ENCODE peak calls at places on chromosomes 4 and X, in ten cellular contexts. J is IMR-90; T is cardiac muscle cell; Z is fibroblast of lung; O is lower lobe of right lung; Q is CD8-positive, alpha-beta memory T cell; B is mammary epithelial cell; F is Caco-2; Y is K562; S is sigmoid colon. K is an unnamed sample.

GRCh38 chr4:65825121-65825520 is 154.8 kb upstream of the EPHA5 start:
- DNase-seq in O (no peak), B (peak; percentile 59), Y (no peak), S (no peak), T (no peak), F (no peak), Q (no peak), Z (no peak), J (peak; percentile 0), K (no peak)

GRCh38 chr4:142840516-142841123 is 5.5 kb downstream of the INPP4B start:
- DNase-seq in J (peak; percentile 68), Y (no peak), T (peak; percentile 52), B (no peak), O (no peak), Z (peak; percentile 79), F (no peak), S (no peak), Q (no peak), K (no peak)

GRCh38 chrX:14003028-14003427 is 26.7 kb downstream of the GEMIN8 start:
- DNase-seq in Q (no peak), Z (no peak), Y (no peak), B (no peak), O (no peak), J (no peak), S (no peak), T (no peak), F (no peak), K (no peak)

GRCh38 chr4:7584760-7585159 is 150.0 kb upstream of the PSAPL1 start:
- DNase-seq in T (no peak), J (no peak), F (no peak), O (no peak), S (no peak), Z (no peak), Y (no peak), B (no peak), Q (no peak), K (no peak)

GRCh38 chr4:131459430-131460101 is 1689.5 kb upstream of the PCDH10 start:
- DNase-seq in F (no peak), J (no peak), S (no peak), Y (no peak), Z (no peak), O (no peak), B (no peak), T (no peak), Q (no peak), K (no peak)

GRCh38 chr4:99201687-99202086 is 17.4 kb downstream of the ADH6 start:
- DNase-seq in F (no peak), T (no peak), J (peak; percentile 55), Q (no peak), B (no peak), S (no peak), O (no peak), Z (peak; percentile 87), Y (no peak), K (no peak)

GRCh38 chrX:14508025-14508690 is 21.2 kb upstream of the GLRA2 start:
- DNase-seq in Z (no peak), Y (no peak), F (no peak), O (no peak), B (peak; percentile 39), T (no peak), S (no peak), J (no peak), Q (no peak), K (no peak)

GRCh38 chrX:152847281-152847680 is 16.4 kb downstream of the NSDHL start:
- DNase-seq in Z (no peak), F (no peak), B (no peak), S (no peak), J (no peak), O (no peak), Q (no peak), T (no peak), Y (no peak), K (no peak)

GRCh38 chr4:9916937-9917336 is 104.4 kb downstream of the SLC2A9 start:
- DNase-seq in Y (no peak), J (no peak), F (no peak), Q (no peak), B (no peak), O (no peak), T (no peak), S (no peak), Z (no peak), K (no peak)

GRCh38 chr4:186854256-186854655 is 130.6 kb upstream of the FAT1 start:
- DNase-seq in Q (no peak), S (no peak), B (no peak), O (no peak), J (peak; percentile 62), F (no peak), T (no peak), Y (no peak), Z (no peak), K (no peak)

GRCh38 chrX:52574416-52575275 is 57.8 kb upstream of the XAGE1B start:
- DNase-seq in F (peak; percentile 33), J (peak; percentile 61), S (no peak), T (peak; percentile 62), Z (peak; percentile 61), O (no peak), Q (peak; percentile 1), B (peak; percentile 46), Y (peak; percentile 38), K (no peak)

GRCh38 chr4:88219099-88219498 is 60.7 kb upstream of the ABCG2 start:
- DNase-seq in Y (peak; percentile 30), O (no peak), F (no peak), B (peak; percentile 34), S (no peak), Z (peak; percentile 76), T (peak; percentile 68), J (peak; percentile 56), Q (no peak), K (no peak)

GRCh38 chr4:150385606-150386005 is 196.3 kb upstream of the MAB21L2 start:
- DNase-seq in Z (peak; percentile 96), S (no peak), J (peak; percentile 92), B (peak; percentile 60), Q (no peak), O (no peak), T (peak; percentile 73), Y (no peak), F (no peak), K (peak; percentile 79)

GRCh38 chr4:89298160-89298559 is 9.4 kb downstream of the GPRIN3 start:
- DNase-seq in J (no peak), Y (no peak), Q (peak; percentile 55), Z (no peak), F (no peak), B (no peak), T (no peak), O (no peak), S (no peak), K (no peak)

GRCh38 chrX:49060914-49061313 is 2.1 kb downstream of the CCDC120 start:
- DNase-seq in Z (no peak), J (no peak), Q (no peak), O (no peak), Y (no peak), B (no peak), S (no peak), F (no peak), T (no peak), K (no peak)

GRCh38 chrX:49059209-49060191 is 701 bp downstream of the CCDC120 start:
- DNase-seq in S (no peak), O (no peak), Q (no peak), Y (peak; percentile 42), Z (no peak), B (no peak), T (no peak), F (peak; percentile 52), J (no peak), K (no peak)

GRCh38 chrX:49061490-49061889 is 2.7 kb downstream of the CCDC120 start:
- DNase-seq in Z (no peak), Y (no peak), Q (no peak), J (no peak), B (no peak), T (no peak), F (no peak), S (no peak), O (no peak), K (no peak)

GRCh38 chrX:49061916-49062315 is 3.1 kb downstream of the CCDC120 start:
- DNase-seq in O (no peak), J (no peak), Z (no peak), Q (no peak), T (no peak), B (no peak), Y (no peak), F (no peak), S (no peak), K (no peak)

GRCh38 chrX:49058794-49059193 is at the start of gene CCDC120:
- DNase-seq in O (peak; percentile 51), Y (no peak), Z (no peak), S (no peak), T (no peak), J (no peak), B (peak; percentile 28), F (peak; percentile 62), Q (no peak), K (no peak)
- H3K4me3 ChIP-seq in O (peak within 1 kb of the TSS; percentile 45), Y (no peak within 1 kb of the TSS), Z (no peak within 1 kb of the TSS), S (no peak within 1 kb of the TSS), T (no peak within 1 kb of the TSS), J (no peak within 1 kb of the TSS), B (peak within 1 kb of the TSS; percentile 70), F (peak within 1 kb of the TSS; percentile 54), Q (no peak within 1 kb of the TSS), K (no peak within 1 kb of the TSS)

GRCh38 chrX:83186632-83187031 is 321.5 kb upstream of the POU3F4 start:
- DNase-seq in F (no peak), J (no peak), S (no peak), Q (no peak), Z (no peak), T (no peak), B (no peak), Y (no peak), O (no peak), K (no peak)
- H3K27me3 ChIP-seq in F (no peaks in the 10 kb centered on the region), J (no peaks in the 10 kb centered on the region), S (no peaks in the 10 kb centered on the region), Q (no peaks in the 10 kb centered on the region), Z (no peaks in the 10 kb centered on the region), T (no peaks in the 10 kb centered on the region), B (no peaks in the 10 kb centered on the region), Y (no peaks in the 10 kb centered on the region), O (no peaks in the 10 kb centered on the region), K (no peaks in the 10 kb centered on the region)

DNA sequence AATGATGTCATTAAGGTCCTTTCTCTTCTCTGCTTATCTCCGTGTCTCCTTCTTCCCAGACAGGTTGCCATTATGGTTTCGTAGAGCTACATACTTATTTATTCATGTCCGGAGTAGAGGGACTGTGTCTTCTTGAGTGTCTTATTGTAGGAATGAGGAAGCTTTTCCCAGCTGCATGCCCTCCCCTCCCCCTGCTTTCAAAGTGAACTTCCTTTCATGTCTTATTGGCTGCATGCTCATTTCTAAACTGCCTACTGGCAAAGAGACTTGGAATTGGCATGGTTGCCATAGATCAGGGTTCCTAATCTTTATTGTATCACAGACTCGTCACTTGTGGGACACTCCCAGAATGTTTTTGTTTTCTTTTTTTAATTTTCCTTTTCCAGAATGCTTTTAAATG is 15.4 kb downstream of the VAMP7 start:
- DNase-seq in Y (no peak), F (no peak), Z (no peak), J (no peak), S (no peak), T (no peak), Q (no peak), O (no peak), B (no peak), K (no peak)
- H3K9me3 ChIP-seq in Y (no peaks in the 10 kb centered on the region), F (no peaks in the 10 kb centered on the region), Z (no peaks in the 10 kb centered on the region), J (no peaks in the 10 kb centered on the region), S (no peaks in the 10 kb centered on the region), T (no peaks in the 10 kb centered on the region), Q (no peaks in the 10 kb centered on the region), O (no peaks in the 10 kb centered on the region), B (peaks cover 3% of the 10 kb centered on the region), K (peaks cover 2% of the 10 kb centered on the region)

DNA sequence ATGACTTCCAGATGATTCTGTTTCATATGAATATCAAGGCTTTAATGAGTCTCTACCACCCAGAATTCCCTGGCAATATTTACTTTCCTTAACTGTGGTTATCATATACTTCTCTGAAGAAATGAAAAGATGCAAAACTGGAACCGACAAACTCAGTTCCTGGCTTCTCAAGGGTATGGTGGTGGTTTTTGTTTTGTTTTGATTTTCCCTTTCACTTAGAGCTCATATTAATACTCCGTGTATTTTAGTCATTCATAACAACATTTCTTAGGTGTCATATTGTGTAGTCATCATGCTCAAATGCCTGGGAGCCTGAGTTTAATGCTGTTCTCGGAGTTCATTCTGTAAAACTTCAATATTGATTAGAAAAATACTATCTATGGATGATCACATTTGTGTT is 665 bp downstream of the TRPC5OS start:
- DNase-seq in F (no peak), Y (no peak), Z (no peak), J (no peak), O (no peak), Q (no peak), S (no peak), T (no peak), B (no peak), K (no peak)
- H3K4me3 ChIP-seq in F (no peak overlapping the region), Y (no peak overlapping the region), Z (no peak overlapping the region), J (no peak overlapping the region), O (no peak overlapping the region), Q (no peak overlapping the region), S (no peak overlapping the region), T (no peak overlapping the region), B (no peak overlapping the region), K (no peak overlapping the region)